ENCODE peak calls at places on chromosomes 5 and 9, in seven cellular contexts. P, R, H, Q, I, G and D are unnamed samples. For H3K27me3, the result is how much of the 10 kb centered on the place peaks cover.

GRCh38 chr5:131488463-131488862 is 146.6 kb downstream of the RAPGEF6 start:
- DNase-seq in P (no peak), R (no peak), H (no peak), Q (no peak), I (no peak), G (no peak), D (no peak)

GRCh38 chr5:98309785-98310566 is 463.5 kb upstream of the RGMB start:
- DNase-seq in P (no peak), R (peak), H (no peak), Q (no peak), I (no peak), G (no peak), D (peak)

GRCh38 chr5:99900302-99900811 is 634.8 kb upstream of the FAM174A start:
- DNase-seq in P (no peak), R (peak), H (no peak), Q (no peak), I (no peak), G (no peak), D (peak)

GRCh38 chr9:95552814-95553546 is 36.2 kb upstream of the PTCH1 start:
- DNase-seq in P (no peak), R (no peak), H (no peak), Q (peak), I (no peak), G (peak), D (no peak)

GRCh38 chr5:160438316-160439204 is 16.9 kb downstream of the PTTG1 start:
- DNase-seq in P (peak), R (peak), H (peak), Q (no peak), I (no peak), G (no peak), D (peak)

GRCh38 chr9:92480332-92480771 is 2.0 kb downstream of the ASPN start:
- DNase-seq in P (no peak), R (no peak), H (no peak), Q (no peak), I (no peak), G (no peak), D (no peak)

GRCh38 chr9:14315754-14316573 is 2.0 kb upstream of the NFIB start:
- DNase-seq in P (peak), R (no peak), H (no peak), Q (peak), I (no peak), G (no peak), D (peak)

GRCh38 chr5:40958811-40959210 is 49.5 kb downstream of the C7 start:
- DNase-seq in P (no peak), R (peak), H (no peak), Q (no peak), I (no peak), G (no peak), D (no peak)

GRCh38 chr9:113781381-113781780 is 94.7 kb upstream of the ZNF618 start:
- DNase-seq in P (no peak), R (no peak), H (no peak), Q (no peak), I (no peak), G (no peak), D (no peak)

GRCh38 chr9:91276513-91276912 is 85.2 kb downstream of the AUH start:
- DNase-seq in P (no peak), R (no peak), H (no peak), Q (no peak), I (no peak), G (no peak), D (no peak)

GRCh38 chr5:14204785-14205321 is 61.7 kb downstream of the TRIO start:
- DNase-seq in P (peak), R (peak), H (peak), Q (peak), I (peak), G (no peak), D (peak)

GRCh38 chr9:108478871-108479332 is 376.9 kb downstream of the ACTL7B start:
- DNase-seq in P (no peak), R (peak), H (no peak), Q (no peak), I (no peak), G (no peak), D (peak)

GRCh38 chr9:136052991-136053756 is 41.9 kb downstream of the NACC2 start:
- DNase-seq in P (no peak), R (peak), H (peak), Q (no peak), I (no peak), G (no peak), D (no peak)

GRCh38 chr5:177309351-177310191 is 2.1 kb downstream of the MXD3 start:
- DNase-seq in P (peak), R (peak), H (no peak), Q (peak), I (no peak), G (no peak), D (peak)

GRCh38 chr9:37300620-37301368 is 121.7 kb upstream of the GRHPR start:
- DNase-seq in P (no peak), R (peak), H (no peak), Q (no peak), I (no peak), G (no peak), D (no peak)

GRCh38 chr9:95067888-95068287 is 249.6 kb downstream of the FANCC start:
- DNase-seq in P (no peak), R (no peak), H (no peak), Q (no peak), I (no peak), G (no peak), D (no peak)

GRCh38 chr5:149775785-149776184 is 45.7 kb downstream of the PPARGC1B start:
- DNase-seq in P (no peak), R (peak), H (no peak), Q (no peak), I (no peak), G (no peak), D (no peak)

GRCh38 chr5:143205386-143205785 is 198.1 kb downstream of the NR3C1 start:
- DNase-seq in P (no peak), R (peak), H (no peak), Q (no peak), I (no peak), G (no peak), D (peak)

GRCh38 chr5:93395010-93395409 is 186.0 kb downstream of the NR2F1-AS1 start:
- DNase-seq in P (no peak), R (no peak), H (peak), Q (no peak), I (no peak), G (no peak), D (no peak)

GRCh38 chr5:78899922-78900362 is 85.2 kb downstream of the ARSB start:
- DNase-seq in P (peak), R (peak), H (no peak), Q (no peak), I (no peak), G (no peak), D (peak)

GRCh38 chr5:177314376-177315342 is 3.0 kb upstream of the MXD3 start:
- DNase-seq in P (no peak), R (no peak), H (no peak), Q (no peak), I (no peak), G (no peak), D (no peak)

GRCh38 chr5:175746851-175747250 is 89.0 kb downstream of the HRH2 start:
- DNase-seq in P (no peak), R (peak), H (no peak), Q (no peak), I (no peak), G (no peak), D (peak)

GRCh38 chr5:178644826-178645545 is 18.1 kb upstream of the CLK4 start:
- DNase-seq in P (no peak), R (peak), H (peak), Q (no peak), I (no peak), G (no peak), D (peak)

GRCh38 chr9:12875216-12875615 is 100.4 kb downstream of the LURAP1L start:
- DNase-seq in P (no peak), R (no peak), H (no peak), Q (no peak), I (no peak), G (no peak), D (no peak)

GRCh38 chr5:137376127-137376526 is 123.0 kb downstream of the SPOCK1 start:
- DNase-seq in P (peak), R (no peak), H (no peak), Q (no peak), I (no peak), G (no peak), D (no peak)

GRCh38 chr5:144142030-144142825 is 28.2 kb downstream of the YIPF5 start:
- DNase-seq in P (no peak), R (peak), H (no peak), Q (no peak), I (no peak), G (no peak), D (peak)

GRCh38 chr5:130337179-130337888 is 433.1 kb downstream of the CHSY3 start:
- DNase-seq in P (no peak), R (peak), H (no peak), Q (no peak), I (no peak), G (no peak), D (peak)

GRCh38 chr5:58294598-58295298 is 165.1 kb downstream of the PLK2 start:
- DNase-seq in P (no peak), R (peak), H (no peak), Q (no peak), I (no peak), G (no peak), D (peak)

GRCh38 chr9:136676920-136677686 is 10.2 kb downstream of the AGPAT2 start:
- DNase-seq in P (no peak), R (no peak), H (no peak), Q (no peak), I (no peak), G (no peak), D (no peak)

GRCh38 chr5:80191991-80192398 is 63.9 kb downstream of the SERINC5 start:
- DNase-seq in P (no peak), R (no peak), H (no peak), Q (peak), I (no peak), G (no peak), D (no peak)

GRCh38 chr9:70480405-70480980 is 66.0 kb upstream of the KLF9 start:
- DNase-seq in P (peak), R (peak), H (peak), Q (peak), I (peak), G (peak), D (peak)

GRCh38 chr5:132718544-132719312 is 18.6 kb downstream of the KIF3A start:
- DNase-seq in P (no peak), R (no peak), H (no peak), Q (no peak), I (no peak), G (no peak), D (no peak)

GRCh38 chr5:132714456-132715307 is 22.7 kb downstream of the KIF3A start:
- DNase-seq in P (no peak), R (peak), H (no peak), Q (no peak), I (no peak), G (no peak), D (no peak)
- TF ChIP-seq CTCF in P (peak), R (peak), H (peak), Q (peak), I (peak), G (peak), D (peak)

DNA sequence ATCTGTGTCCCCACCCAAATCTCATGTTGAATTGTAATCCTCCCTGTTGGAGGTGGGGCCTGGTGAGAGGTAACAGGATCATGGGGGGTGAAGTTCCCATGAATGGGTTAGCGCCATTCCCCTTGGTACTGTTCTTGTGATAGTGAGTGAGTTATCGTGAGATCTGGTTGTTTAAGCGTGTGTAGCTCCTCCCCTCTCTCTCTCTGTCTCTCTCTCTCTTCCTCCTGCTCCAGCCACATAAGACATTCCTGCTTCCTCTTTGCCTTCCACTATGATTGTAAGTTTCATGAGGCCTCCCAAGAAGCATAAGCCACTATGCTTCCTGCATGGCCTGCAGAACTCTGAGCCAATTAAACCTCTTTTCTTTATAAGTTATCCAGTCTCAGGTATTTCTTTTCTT is 28.8 kb downstream of the C5orf15 start:
- DNase-seq in P (no peak), R (no peak), H (no peak), Q (no peak), I (no peak), G (no peak), D (no peak)
- H3K27ac ChIP-seq in P (no peak), R (no peak), H (no peak), Q (no peak), I (no peak), G (no peak), D (no peak)

DNA sequence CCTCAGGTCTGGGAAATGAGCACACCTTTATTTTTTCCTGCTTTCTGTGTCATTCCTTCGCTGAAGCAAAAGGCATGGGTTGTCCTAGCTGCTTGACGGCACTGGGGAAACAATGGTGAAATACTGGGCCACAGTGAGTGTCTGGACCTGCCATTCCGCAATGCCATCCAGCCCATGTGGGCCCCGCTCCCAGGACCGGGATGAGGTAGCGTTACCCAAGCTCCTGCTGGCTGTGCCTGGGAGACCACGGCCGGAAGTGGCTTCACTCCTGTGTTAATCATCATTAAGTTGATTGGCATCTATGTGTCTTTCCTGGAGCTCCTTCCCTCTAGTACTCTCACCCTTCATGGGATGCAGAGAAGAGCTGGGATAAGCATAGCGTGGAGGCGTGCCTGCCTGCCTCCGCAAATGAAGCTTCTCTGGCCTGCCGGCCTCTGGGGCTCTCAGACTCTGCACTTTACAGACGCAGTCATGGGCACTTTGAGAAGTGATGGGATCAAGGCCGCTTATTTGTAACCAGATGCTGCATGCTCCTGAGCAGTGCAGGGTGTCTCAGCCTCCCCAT is 16.5 kb upstream of the SMIM32 start:
- DNase-seq in P (no peak), R (no peak), H (no peak), Q (no peak), I (no peak), G (no peak), D (no peak)
- H3K27me3 ChIP-seq in P (under half), R (under half), H (under half), Q (under half), I (under half), G (under half), D (under half)

DNA sequence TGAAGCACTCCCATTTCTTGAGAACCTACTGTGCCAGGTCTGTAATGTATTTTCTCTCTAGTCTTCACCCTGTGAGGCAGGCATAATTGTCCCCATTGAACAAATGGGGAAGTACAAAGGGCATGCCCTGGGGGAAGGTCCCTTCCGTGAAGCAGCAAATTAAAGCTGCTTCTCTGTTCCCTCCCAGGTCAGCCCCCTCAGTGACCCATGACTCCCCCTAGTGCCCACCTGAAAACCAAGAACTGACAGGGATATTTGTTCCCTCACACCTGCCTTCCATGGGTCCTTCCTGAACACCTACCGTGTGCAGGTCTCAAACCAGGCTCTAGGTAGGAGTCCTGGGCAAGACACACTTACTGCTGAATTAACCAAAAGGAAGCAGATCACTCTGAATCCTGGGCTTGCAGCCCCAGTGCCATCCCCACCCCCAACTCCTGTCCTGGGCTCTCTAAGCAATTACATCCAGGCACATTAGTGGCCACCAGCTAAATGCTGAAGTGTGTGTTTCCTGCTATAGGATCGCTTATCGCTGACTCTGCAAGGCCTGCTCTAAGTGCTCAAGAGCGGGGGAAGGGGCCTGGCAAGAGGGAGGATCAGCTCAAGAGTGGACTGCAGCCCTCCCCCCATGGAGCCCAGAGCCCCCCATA is 254.8 kb downstream of the CDK5RAP2 start:
- DNase-seq in P (no peak), R (no peak), H (no peak), Q (no peak), I (no peak), G (no peak), D (no peak)
- TF ChIP-seq CTCF in P (no peak), R (no peak), H (no peak), Q (no peak), I (no peak), G (no peak), D (no peak)

DNA sequence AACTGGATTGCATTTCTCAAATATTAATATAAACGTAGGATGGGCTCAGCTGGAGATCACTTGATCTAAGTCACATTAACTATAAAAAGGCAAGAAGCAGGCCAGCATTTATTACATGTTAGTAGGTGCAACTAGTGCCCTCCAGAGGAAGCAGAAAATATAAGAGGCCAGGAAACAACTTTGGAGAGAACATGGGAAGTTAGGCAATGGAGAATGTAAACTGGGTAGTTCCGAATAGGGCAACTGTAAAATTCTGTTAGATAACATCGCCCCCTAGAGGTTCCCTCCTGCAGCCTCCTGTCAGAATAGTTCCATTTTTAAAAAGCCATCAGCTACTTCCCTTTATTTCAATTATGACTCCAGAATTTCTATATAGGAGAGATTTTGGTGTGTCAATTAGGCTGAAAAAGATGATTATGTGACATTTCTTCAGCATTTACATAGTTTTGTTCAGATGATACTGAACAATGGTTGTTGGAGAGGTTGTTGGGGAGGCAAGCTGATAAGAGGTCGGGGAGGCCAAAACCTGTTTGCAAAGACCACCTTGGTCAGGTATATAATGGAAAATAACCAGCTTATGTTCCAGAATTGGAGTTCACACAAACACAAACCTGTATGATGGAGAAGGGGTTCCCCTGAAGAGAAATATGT is 22.4 kb downstream of the CCL28 start:
- DNase-seq in P (no peak), R (peak), H (peak), Q (no peak), I (no peak), G (no peak), D (peak)
- H3K27ac ChIP-seq in P (no peak), R (no peak), H (no peak), Q (no peak), I (no peak), G (peak), D (no peak)

GRCh38 chr9:126773004-126773607 is 31.7 kb upstream of the ZBTB43 start:
- DNase-seq in P (no peak), R (no peak), H (no peak), Q (no peak), I (no peak), G (no peak), D (no peak)

GRCh38 chr9:126781717-126782388 is 23.0 kb upstream of the ZBTB43 start:
- DNase-seq in P (peak), R (peak), H (peak), Q (peak), I (peak), G (peak), D (peak)

GRCh38 chr9:126775926-126776325 is 28.9 kb upstream of the ZBTB43 start:
- DNase-seq in P (no peak), R (no peak), H (no peak), Q (no peak), I (no peak), G (no peak), D (no peak)

GRCh38 chr9:126781186-126781585 is 23.7 kb upstream of the ZBTB43 start:
- DNase-seq in P (no peak), R (no peak), H (no peak), Q (no peak), I (no peak), G (no peak), D (no peak)

DNA sequence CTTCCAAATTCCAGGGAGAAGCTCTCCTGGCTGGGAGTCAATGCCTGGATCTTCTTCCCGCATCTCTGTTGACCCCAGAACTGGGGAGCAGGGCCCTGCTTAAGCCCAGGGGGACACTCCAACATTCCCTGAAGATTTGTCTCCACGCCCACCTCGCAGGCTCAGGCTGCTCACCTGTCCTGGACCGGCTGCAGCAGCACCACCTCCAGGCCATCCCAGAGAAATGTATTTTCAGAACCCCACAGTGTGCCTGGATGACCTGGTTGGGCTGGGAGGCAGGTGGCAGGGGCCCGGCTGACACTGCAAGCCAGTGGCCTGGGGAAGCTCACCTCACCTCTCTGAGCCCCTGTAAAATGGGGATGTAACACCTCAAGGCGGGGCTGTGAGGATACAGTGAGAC is 27.1 kb upstream of the ZBTB43 start:
- DNase-seq in P (no peak), R (peak), H (no peak), Q (no peak), I (no peak), G (no peak), D (no peak)
- H3K27me3 ChIP-seq in P (half or more), R (under half), H (under half), Q (under half), I (under half), G (half or more), D (under half)

GRCh38 chr9:132876849-132877248 is 1.2 kb downstream of the AK8 start:
- DNase-seq in P (no peak), R (no peak), H (no peak), Q (no peak), I (no peak), G (no peak), D (no peak)
- TF ChIP-seq CTCF in P (no peak), R (no peak), H (no peak), Q (no peak), I (no peak), G (no peak), D (no peak)

GRCh38 chr5:6745706-6746217 is 32.5 kb downstream of the TENT4A start:
- DNase-seq in P (no peak), R (peak), H (no peak), Q (no peak), I (no peak), G (no peak), D (peak)
- H3K27ac ChIP-seq in P (no peak), R (no peak), H (no peak), Q (peak), I (no peak), G (peak), D (no peak)